ENCODE peak calls at places on chromosomes 2 and 18, in nine cellular contexts. One of them, this sample, is unnamed.

GRCh38 chr18:25345432-25345831 is 6.5 kb downstream of the ZNF521 start:
- DNase-seq in hepatocyte: no peak
- DNase-seq in right lobe of liver: no peak
- DNase-seq in left lung: no peak
- DNase-seq in Caco-2: no peak
- DNase-seq in A549: no peak
- DNase-seq in cardiac fibroblast: no peak
- DNase-seq in CD8-positive, alpha-beta T cell: no peak
- DNase-seq in keratinocyte: no peak
- DNase-seq in this sample: no peak

GRCh38 chr2:45370367-45370766 is 240.7 kb downstream of the SRBD1 start:
- DNase-seq in A549: no peak
- DNase-seq in CD8-positive, alpha-beta T cell: no peak
- DNase-seq in hepatocyte: no peak
- DNase-seq in keratinocyte: no peak
- DNase-seq in right lobe of liver: no peak
- DNase-seq in Caco-2: no peak
- DNase-seq in left lung: no peak
- DNase-seq in cardiac fibroblast: peak
- DNase-seq in this sample: no peak

GRCh38 chr18:78913830-78914585 is 65.6 kb upstream of the SALL3 start:
- DNase-seq in hepatocyte: no peak
- DNase-seq in keratinocyte: no peak
- DNase-seq in left lung: no peak
- DNase-seq in A549: no peak
- DNase-seq in Caco-2: no peak
- DNase-seq in cardiac fibroblast: no peak
- DNase-seq in right lobe of liver: no peak
- DNase-seq in CD8-positive, alpha-beta T cell: no peak
- DNase-seq in this sample: no peak

GRCh38 chr18:371616-371998 is 103.8 kb upstream of the THOC1 start:
- DNase-seq in CD8-positive, alpha-beta T cell: no peak
- DNase-seq in Caco-2: no peak
- DNase-seq in right lobe of liver: no peak
- DNase-seq in keratinocyte: no peak
- DNase-seq in left lung: no peak
- DNase-seq in hepatocyte: no peak
- DNase-seq in A549: no peak
- DNase-seq in cardiac fibroblast: no peak
- DNase-seq in this sample: peak

GRCh38 chr2:147879846-147880245 is 35.0 kb downstream of the ACVR2A start:
- DNase-seq in A549: no peak
- DNase-seq in cardiac fibroblast: no peak
- DNase-seq in Caco-2: no peak
- DNase-seq in right lobe of liver: no peak
- DNase-seq in hepatocyte: no peak
- DNase-seq in left lung: no peak
- DNase-seq in CD8-positive, alpha-beta T cell: no peak
- DNase-seq in keratinocyte: no peak
- DNase-seq in this sample: no peak

GRCh38 chr2:120826716-120827410 is 91.2 kb downstream of the GLI2 start:
- DNase-seq in left lung: no peak
- DNase-seq in keratinocyte: no peak
- DNase-seq in Caco-2: no peak
- DNase-seq in hepatocyte: no peak
- DNase-seq in right lobe of liver: no peak
- DNase-seq in cardiac fibroblast: no peak
- DNase-seq in CD8-positive, alpha-beta T cell: no peak
- DNase-seq in A549: no peak
- DNase-seq in this sample: no peak

GRCh38 chr18:40868110-40868858 is 1086.8 kb upstream of the PIK3C3 start:
- DNase-seq in CD8-positive, alpha-beta T cell: no peak
- DNase-seq in cardiac fibroblast: peak
- DNase-seq in hepatocyte: peak
- DNase-seq in keratinocyte: peak
- DNase-seq in left lung: no peak
- DNase-seq in A549: peak
- DNase-seq in right lobe of liver: no peak
- DNase-seq in Caco-2: no peak
- DNase-seq in this sample: no peak

GRCh38 chr2:231991664-231992063 is 30.2 kb downstream of the DIS3L2 start:
- DNase-seq in Caco-2: no peak
- DNase-seq in hepatocyte: no peak
- DNase-seq in A549: no peak
- DNase-seq in CD8-positive, alpha-beta T cell: no peak
- DNase-seq in left lung: no peak
- DNase-seq in right lobe of liver: no peak
- DNase-seq in cardiac fibroblast: peak
- DNase-seq in keratinocyte: no peak
- DNase-seq in this sample: no peak

GRCh38 chr2:75484840-75485239 is 75.9 kb downstream of the EVA1A start:
- DNase-seq in A549: no peak
- DNase-seq in keratinocyte: no peak
- DNase-seq in left lung: no peak
- DNase-seq in right lobe of liver: no peak
- DNase-seq in hepatocyte: no peak
- DNase-seq in CD8-positive, alpha-beta T cell: no peak
- DNase-seq in Caco-2: no peak
- DNase-seq in cardiac fibroblast: no peak
- DNase-seq in this sample: no peak

GRCh38 chr2:141015339-141016047 is 1115.3 kb downstream of the LRP1B start:
- DNase-seq in A549: no peak
- DNase-seq in keratinocyte: no peak
- DNase-seq in Caco-2: no peak
- DNase-seq in cardiac fibroblast: no peak
- DNase-seq in hepatocyte: no peak
- DNase-seq in left lung: no peak
- DNase-seq in CD8-positive, alpha-beta T cell: no peak
- DNase-seq in right lobe of liver: no peak
- DNase-seq in this sample: no peak

GRCh38 chr2:148990968-148991367 is 47.5 kb upstream of the LYPD6B start:
- DNase-seq in hepatocyte: no peak
- DNase-seq in keratinocyte: no peak
- DNase-seq in right lobe of liver: no peak
- DNase-seq in A549: no peak
- DNase-seq in left lung: no peak
- DNase-seq in Caco-2: no peak
- DNase-seq in cardiac fibroblast: no peak
- DNase-seq in CD8-positive, alpha-beta T cell: no peak
- DNase-seq in this sample: no peak

GRCh38 chr18:44507729-44508325 is 172.9 kb upstream of the SETBP1 start:
- DNase-seq in right lobe of liver: no peak
- DNase-seq in cardiac fibroblast: peak
- DNase-seq in CD8-positive, alpha-beta T cell: peak
- DNase-seq in hepatocyte: no peak
- DNase-seq in A549: no peak
- DNase-seq in left lung: peak
- DNase-seq in keratinocyte: no peak
- DNase-seq in Caco-2: no peak
- DNase-seq in this sample: peak

GRCh38 chr2:195119231-195119630 is 537.8 kb upstream of the SLC39A10 start:
- DNase-seq in A549: no peak
- DNase-seq in left lung: no peak
- DNase-seq in CD8-positive, alpha-beta T cell: no peak
- DNase-seq in right lobe of liver: no peak
- DNase-seq in keratinocyte: no peak
- DNase-seq in Caco-2: no peak
- DNase-seq in cardiac fibroblast: no peak
- DNase-seq in hepatocyte: no peak
- DNase-seq in this sample: no peak

GRCh38 chr2:137220438-137220998 is 455.2 kb downstream of the THSD7B start:
- DNase-seq in cardiac fibroblast: peak
- DNase-seq in Caco-2: no peak
- DNase-seq in CD8-positive, alpha-beta T cell: no peak
- DNase-seq in left lung: no peak
- DNase-seq in right lobe of liver: no peak
- DNase-seq in keratinocyte: peak
- DNase-seq in A549: no peak
- DNase-seq in hepatocyte: no peak
- DNase-seq in this sample: no peak

GRCh38 chr2:203861607-203862006 is 6.0 kb upstream of the CTLA4 start:
- DNase-seq in cardiac fibroblast: no peak
- DNase-seq in keratinocyte: no peak
- DNase-seq in Caco-2: no peak
- DNase-seq in hepatocyte: no peak
- DNase-seq in A549: no peak
- DNase-seq in CD8-positive, alpha-beta T cell: no peak
- DNase-seq in left lung: no peak
- DNase-seq in right lobe of liver: no peak
- DNase-seq in this sample: no peak

GRCh38 chr18:33579147-33579867 is 1.3 kb downstream of the ASXL3 start:
- DNase-seq in hepatocyte: peak
- DNase-seq in right lobe of liver: no peak
- DNase-seq in CD8-positive, alpha-beta T cell: no peak
- DNase-seq in cardiac fibroblast: no peak
- DNase-seq in A549: no peak
- DNase-seq in left lung: no peak
- DNase-seq in keratinocyte: no peak
- DNase-seq in Caco-2: no peak
- DNase-seq in this sample: no peak

GRCh38 chr2:8544786-8545631 is 136.8 kb upstream of the ID2 start:
- DNase-seq in left lung: peak
- DNase-seq in keratinocyte: no peak
- DNase-seq in A549: peak
- DNase-seq in CD8-positive, alpha-beta T cell: peak
- DNase-seq in Caco-2: no peak
- DNase-seq in right lobe of liver: peak
- DNase-seq in hepatocyte: peak
- DNase-seq in cardiac fibroblast: peak
- DNase-seq in this sample: peak
- TF ChIP-seq CTCF in left lung: peak
- TF ChIP-seq CTCF in keratinocyte: no peak
- TF ChIP-seq CTCF in A549: peak
- TF ChIP-seq CTCF in CD8-positive, alpha-beta T cell: peak
- TF ChIP-seq CTCF in Caco-2: no peak
- TF ChIP-seq CTCF in right lobe of liver: no peak
- TF ChIP-seq CTCF in hepatocyte: peak
- TF ChIP-seq CTCF in cardiac fibroblast: peak
- TF ChIP-seq CTCF in this sample: peak

GRCh38 chr2:47695800-47696477 is 87.0 kb upstream of the MSH6 start:
- DNase-seq in CD8-positive, alpha-beta T cell: no peak
- DNase-seq in A549: no peak
- DNase-seq in right lobe of liver: no peak
- DNase-seq in Caco-2: no peak
- DNase-seq in hepatocyte: no peak
- DNase-seq in left lung: no peak
- DNase-seq in cardiac fibroblast: no peak
- DNase-seq in keratinocyte: no peak
- DNase-seq in this sample: no peak
- H3K4me3 ChIP-seq in CD8-positive, alpha-beta T cell: no peak
- H3K4me3 ChIP-seq in A549: no peak
- H3K4me3 ChIP-seq in right lobe of liver: no peak
- H3K4me3 ChIP-seq in Caco-2: no peak
- H3K4me3 ChIP-seq in hepatocyte: no peak
- H3K4me3 ChIP-seq in left lung: no peak
- H3K4me3 ChIP-seq in cardiac fibroblast: no peak
- H3K4me3 ChIP-seq in keratinocyte: no peak
- H3K4me3 ChIP-seq in this sample: no peak

DNA sequence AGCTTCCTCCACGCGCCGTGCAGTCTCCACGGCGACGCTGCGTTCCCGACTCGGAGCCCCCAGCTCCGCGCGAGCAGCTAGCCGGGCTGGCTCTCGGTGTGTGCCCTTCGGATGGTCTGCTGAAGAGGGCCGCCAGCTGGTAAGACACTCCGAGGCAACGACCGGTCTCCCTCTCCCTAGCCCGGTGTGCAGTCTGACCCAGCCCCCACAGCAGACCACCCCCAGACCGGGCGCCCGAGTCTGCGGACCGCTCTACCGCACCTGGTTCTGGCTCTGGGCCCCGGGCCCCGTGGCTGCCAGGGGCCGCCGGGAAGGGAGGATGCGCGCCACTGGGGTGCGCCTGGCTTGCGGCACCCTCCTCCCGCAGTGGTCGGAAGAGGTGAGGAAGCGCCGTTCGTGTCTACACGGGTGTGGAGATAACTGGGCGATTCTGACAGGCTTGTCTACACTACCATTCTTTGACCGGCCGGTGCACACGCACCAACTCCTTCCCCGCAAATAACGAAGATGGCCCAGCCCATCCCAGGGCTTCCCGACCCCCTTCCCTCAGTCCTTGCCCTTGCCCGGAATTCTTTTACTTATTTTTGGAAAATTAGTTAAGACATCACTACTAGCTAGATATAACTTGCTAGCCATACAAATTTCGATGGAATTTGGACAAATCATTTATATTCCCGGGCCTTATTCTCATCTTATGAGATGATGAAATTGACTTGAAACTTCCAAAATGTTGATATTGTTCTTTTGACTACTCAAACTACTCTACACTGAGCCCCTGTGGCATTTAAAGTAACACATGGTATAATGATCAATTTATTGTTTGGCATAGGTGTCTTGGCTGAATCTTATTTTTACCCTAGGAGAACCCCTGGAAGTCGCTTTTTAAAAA is 1.1 kb downstream of the ERICH2 start:
- DNase-seq in CD8-positive, alpha-beta T cell: peak
- DNase-seq in keratinocyte: no peak
- DNase-seq in A549: peak
- DNase-seq in hepatocyte: no peak
- DNase-seq in right lobe of liver: no peak
- DNase-seq in cardiac fibroblast: no peak
- DNase-seq in Caco-2: no peak
- DNase-seq in left lung: no peak
- DNase-seq in this sample: no peak
- TF ChIP-seq CTCF in CD8-positive, alpha-beta T cell: no peak
- TF ChIP-seq CTCF in keratinocyte: no peak
- TF ChIP-seq CTCF in A549: no peak
- TF ChIP-seq CTCF in hepatocyte: no peak
- TF ChIP-seq CTCF in right lobe of liver: no peak
- TF ChIP-seq CTCF in cardiac fibroblast: no peak
- TF ChIP-seq CTCF in Caco-2: no peak
- TF ChIP-seq CTCF in left lung: no peak
- TF ChIP-seq CTCF in this sample: no peak

DNA sequence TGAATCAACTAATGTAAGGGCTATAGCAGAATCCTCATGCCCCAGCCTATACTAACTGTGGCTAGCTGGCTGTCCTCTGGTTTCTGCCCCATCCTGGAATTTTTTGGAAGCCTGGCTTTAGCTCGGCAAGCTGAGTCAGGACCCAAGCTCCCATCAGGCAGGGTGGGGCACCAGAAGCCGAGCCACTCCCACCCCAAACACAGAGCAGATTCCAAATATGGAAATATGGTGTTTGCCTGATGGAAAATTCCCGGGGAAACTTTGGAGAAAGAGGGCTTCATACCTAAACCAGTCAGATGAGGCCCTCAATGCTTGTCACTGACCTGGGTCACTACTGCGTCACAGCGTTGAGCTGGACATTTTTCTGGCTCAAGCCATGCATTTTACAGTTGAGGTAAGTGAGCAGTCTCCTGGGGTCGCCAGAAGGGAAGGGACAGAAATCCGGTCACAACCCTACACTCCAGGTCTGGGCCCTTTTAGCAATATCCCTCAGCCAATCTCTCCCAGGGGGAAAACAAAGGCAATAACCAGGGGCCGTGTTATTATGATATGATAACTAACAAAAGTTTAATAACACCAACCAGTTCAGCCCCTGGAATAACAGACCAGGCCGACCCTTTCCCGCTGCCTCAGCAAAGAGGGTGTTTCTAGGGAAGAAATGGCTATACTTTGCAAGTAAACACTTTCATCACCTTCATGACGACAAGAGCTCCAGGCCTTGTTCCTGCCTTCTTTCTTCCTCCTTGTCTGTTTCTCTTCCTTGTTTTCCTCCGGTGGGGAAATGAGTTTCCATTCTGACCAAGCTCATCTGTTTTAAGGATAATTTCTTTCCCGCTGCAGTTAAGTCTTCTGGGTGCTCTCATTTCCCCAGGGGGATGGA is 37.7 kb downstream of the PSD4 start:
- DNase-seq in left lung: no peak
- DNase-seq in A549: peak
- DNase-seq in cardiac fibroblast: peak
- DNase-seq in hepatocyte: no peak
- DNase-seq in right lobe of liver: no peak
- DNase-seq in keratinocyte: no peak
- DNase-seq in CD8-positive, alpha-beta T cell: no peak
- DNase-seq in Caco-2: peak
- DNase-seq in this sample: no peak
- H3K4me3 ChIP-seq in left lung: no peak
- H3K4me3 ChIP-seq in A549: peak
- H3K4me3 ChIP-seq in cardiac fibroblast: no peak
- H3K4me3 ChIP-seq in hepatocyte: no peak
- H3K4me3 ChIP-seq in right lobe of liver: no peak
- H3K4me3 ChIP-seq in keratinocyte: peak
- H3K4me3 ChIP-seq in CD8-positive, alpha-beta T cell: no peak
- H3K4me3 ChIP-seq in Caco-2: no peak
- H3K4me3 ChIP-seq in this sample: no peak